ENCODE peak calls at places on chromosomes 2 and 18, in four cellular contexts. P, J, B and K are unnamed samples.

GRCh38 chr2:212007972-212008371 is 530.6 kb downstream of the ERBB4 start:
- DNase-seq in B (no peak), J (no peak), P (no peak), K (no peak)

GRCh38 chr18:56615738-56616520 is 22.5 kb downstream of the TXNL1 start:
- DNase-seq in P (no peak), J (no peak), B (no peak), K (no peak)

GRCh38 chr2:134621939-134622705 is 96.7 kb downstream of the TMEM163 start:
- DNase-seq in P (no peak), J (no peak), B (no peak), K (no peak)

GRCh38 chr18:8742382-8743361 is 37.3 kb downstream of the MTCL1 start:
- DNase-seq in P (no peak), J (no peak), B (no peak), K (no peak)

GRCh38 chr2:148132400-148132799 is 111.5 kb downstream of the MBD5 start:
- DNase-seq in P (no peak), J (peak; percentile 26), B (peak; percentile 22), K (peak; percentile 53)

GRCh38 chr18:6281874-6282273 is 132.8 kb downstream of the L3MBTL4 start:
- DNase-seq in P (peak; percentile 46), J (no peak), B (no peak), K (no peak)

GRCh38 chr2:218081695-218082094 is 12.6 kb downstream of the RUFY4 start:
- DNase-seq in J (peak; percentile 43), B (peak; percentile 51), P (no peak), K (peak; percentile 40)

GRCh38 chr18:48992791-48993555 is 42.2 kb upstream of the SMAD7 start:
- DNase-seq in P (peak; percentile 62), B (no peak), J (no peak), K (no peak)

GRCh38 chr2:11583203-11583752 is 49.4 kb downstream of the GREB1 start:
- DNase-seq in J (peak; percentile 30), B (no peak), P (peak; percentile 70), K (peak; percentile 23)

GRCh38 chr2:237566401-237567235 is at the start of gene PRLH:
- DNase-seq in B (no peak), P (no peak), J (no peak), K (no peak)

GRCh38 chr2:149661844-149662243 is 74.3 kb upstream of the MMADHC start:
- DNase-seq in J (peak; percentile 45), B (peak; percentile 16), P (peak; percentile 32), K (peak; percentile 44)

GRCh38 chr18:58638446-58638845 is 9.6 kb upstream of the ALPK2 start:
- DNase-seq in P (no peak), J (no peak), B (no peak), K (no peak)